ENCODE peak calls at places on chromosomes 11 and 22, in four cellular contexts. One of them, this sample, is unnamed.

GRCh38 chr11:123137496-123138270 is 57.4 kb downstream of the CLMP start:
- DNase-seq in H9: peak; percentile 80
- DNase-seq in H1: peak; percentile 34
- DNase-seq in IMR-90: peak; percentile 75
- DNase-seq in this sample: peak; percentile 91

GRCh38 chr11:109747839-109748238 is 325.8 kb downstream of the C11orf87 start:
- DNase-seq in H9: no peak
- DNase-seq in H1: no peak
- DNase-seq in IMR-90: no peak
- DNase-seq in this sample: no peak

GRCh38 chr11:130947889-130948288 is 31.6 kb upstream of the SNX19 start:
- DNase-seq in H9: no peak
- DNase-seq in H1: no peak
- DNase-seq in IMR-90: peak; percentile 36
- DNase-seq in this sample: no peak

GRCh38 chr22:39897841-39898240 is 3.0 kb upstream of the GRAP2 start:
- DNase-seq in H9: no peak
- DNase-seq in H1: no peak
- DNase-seq in IMR-90: no peak
- DNase-seq in this sample: no peak

GRCh38 chr11:17721242-17721999 is 2.0 kb downstream of the MYOD1 start:
- DNase-seq in H9: no peak
- DNase-seq in H1: no peak
- DNase-seq in IMR-90: no peak
- DNase-seq in this sample: no peak

GRCh38 chr22:43288378-43288777 is 54.8 kb downstream of the SCUBE1 start:
- DNase-seq in H9: no peak
- DNase-seq in H1: no peak
- DNase-seq in IMR-90: no peak
- DNase-seq in this sample: no peak

GRCh38 chr11:86141645-86142569 is 73.0 kb upstream of the PICALM start:
- DNase-seq in H9: no peak
- DNase-seq in H1: no peak
- DNase-seq in IMR-90: peak; percentile 23
- DNase-seq in this sample: peak; percentile 50

GRCh38 chr11:72668645-72669347 is 5.4 kb downstream of the PDE2A start:
- DNase-seq in H9: no peak
- DNase-seq in H1: no peak
- DNase-seq in IMR-90: no peak
- DNase-seq in this sample: peak; percentile 64

GRCh38 chr11:126943319-126943718 is 57.3 kb downstream of the KIRREL3 start:
- DNase-seq in H9: no peak
- DNase-seq in H1: no peak
- DNase-seq in IMR-90: no peak
- DNase-seq in this sample: no peak

GRCh38 chr11:18115360-18116127 is 9.7 kb upstream of the SAAL1 start:
- DNase-seq in H9: peak; percentile 85
- DNase-seq in H1: peak; percentile 60
- DNase-seq in IMR-90: peak; percentile 55
- DNase-seq in this sample: peak; percentile 81

GRCh38 chr22:41181349-41182241 is 23.5 kb upstream of the L3MBTL2 start:
- DNase-seq in H9: peak; percentile 48
- DNase-seq in H1: no peak
- DNase-seq in IMR-90: peak; percentile 66
- DNase-seq in this sample: peak; percentile 78

GRCh38 chr22:48379371-48379770 is 1448.3 kb downstream of the BRD1 start:
- DNase-seq in H9: no peak
- DNase-seq in H1: no peak
- DNase-seq in IMR-90: no peak
- DNase-seq in this sample: no peak

GRCh38 chr11:119782673-119783072 is 53.7 kb upstream of the NECTIN1 start:
- DNase-seq in H9: no peak
- DNase-seq in H1: no peak
- DNase-seq in IMR-90: peak; percentile 8
- DNase-seq in this sample: peak; percentile 43

GRCh38 chr22:36406721-36407120 is 19.0 kb upstream of the MYH9 start:
- DNase-seq in H9: no peak
- DNase-seq in H1: no peak
- DNase-seq in IMR-90: no peak
- DNase-seq in this sample: no peak

GRCh38 chr22:28989484-28989883 is 72.1 kb downstream of the C22orf31 start:
- DNase-seq in H9: no peak
- DNase-seq in H1: no peak
- DNase-seq in IMR-90: no peak
- DNase-seq in this sample: no peak

GRCh38 chr11:12724301-12725046 is 50.3 kb downstream of the TEAD1 start:
- DNase-seq in H9: peak; percentile 95
- DNase-seq in H1: peak; percentile 89
- DNase-seq in IMR-90: peak; percentile 95
- DNase-seq in this sample: peak; percentile 91

GRCh38 chr11:49533204-49533603 is 324.8 kb upstream of the FOLH1 start:
- DNase-seq in H9: no peak
- DNase-seq in H1: no peak
- DNase-seq in IMR-90: no peak
- DNase-seq in this sample: no peak

GRCh38 chr22:20637740-20638139 is 130.3 kb downstream of the MED15 start:
- DNase-seq in H9: no peak
- DNase-seq in H1: no peak
- DNase-seq in IMR-90: no peak
- DNase-seq in this sample: no peak

GRCh38 chr11:47143322-47143721 is 33.4 kb downstream of the ARFGAP2 start:
- DNase-seq in H9: no peak
- DNase-seq in H1: no peak
- DNase-seq in IMR-90: peak; percentile 97
- DNase-seq in this sample: peak; percentile 85

GRCh38 chr11:129440028-129440630 is 64.5 kb downstream of the BARX2 start:
- DNase-seq in H9: peak; percentile 53
- DNase-seq in H1: peak; percentile 39
- DNase-seq in IMR-90: no peak
- DNase-seq in this sample: peak; percentile 99

GRCh38 chr11:102389253-102389652 is 42.2 kb downstream of the BIRC2 start:
- DNase-seq in H9: no peak
- DNase-seq in H1: no peak
- DNase-seq in IMR-90: no peak
- DNase-seq in this sample: peak; percentile 40

GRCh38 chr11:47233989-47234668 is 14.5 kb downstream of the ACP2 start:
- DNase-seq in H9: peak; percentile 50
- DNase-seq in H1: no peak
- DNase-seq in IMR-90: peak; percentile 67
- DNase-seq in this sample: peak; percentile 75

GRCh38 chr22:23014250-23014649 is 56.1 kb upstream of the GNAZ start:
- DNase-seq in H9: no peak
- DNase-seq in H1: no peak
- DNase-seq in IMR-90: no peak
- DNase-seq in this sample: no peak

GRCh38 chr22:41845380-41846267 is 12.7 kb downstream of the SREBF2 start:
- DNase-seq in H9: no peak
- DNase-seq in H1: no peak
- DNase-seq in IMR-90: no peak
- DNase-seq in this sample: peak; percentile 71

GRCh38 chr11:100716848-100717247 is 29.8 kb downstream of the ARHGAP42 start:
- DNase-seq in H9: no peak
- DNase-seq in H1: no peak
- DNase-seq in IMR-90: no peak
- DNase-seq in this sample: no peak

GRCh38 chr11:98740335-98740734 is 280.4 kb upstream of the CNTN5 start:
- DNase-seq in H9: no peak
- DNase-seq in H1: no peak
- DNase-seq in IMR-90: no peak
- DNase-seq in this sample: no peak

GRCh38 chr22:34111210-34111824 is 191.0 kb upstream of the LARGE1 start:
- DNase-seq in H9: peak; percentile 64
- DNase-seq in H1: no peak
- DNase-seq in IMR-90: no peak
- DNase-seq in this sample: peak; percentile 56

GRCh38 chr22:29773233-29773632 is 6.1 kb downstream of the UQCR10 start:
- DNase-seq in H9: no peak
- DNase-seq in H1: peak; percentile 23
- DNase-seq in IMR-90: peak; percentile 61
- DNase-seq in this sample: peak; percentile 77

GRCh38 chr11:30431127-30431814 is 108.4 kb downstream of the ARL14EP start:
- DNase-seq in H9: no peak
- DNase-seq in H1: no peak
- DNase-seq in IMR-90: no peak
- DNase-seq in this sample: peak; percentile 96

GRCh38 chr11:30789270-30789669 is 203.1 kb upstream of the MPPED2 start:
- DNase-seq in H9: no peak
- DNase-seq in H1: no peak
- DNase-seq in IMR-90: peak; percentile 70
- DNase-seq in this sample: no peak

GRCh38 chr11:10807629-10808552 is 835 bp downstream of the EIF4G2 start:
- DNase-seq in H9: no peak
- DNase-seq in H1: no peak
- DNase-seq in IMR-90: peak; percentile 37
- DNase-seq in this sample: peak; percentile 58

GRCh38 chr11:6900327-6900999 is 8.2 kb upstream of the OR2D2 start:
- DNase-seq in H9: no peak
- DNase-seq in H1: no peak
- DNase-seq in IMR-90: peak; percentile 8
- DNase-seq in this sample: peak; percentile 48

GRCh38 chr11:87031433-87032170 is 6.1 kb upstream of the TMEM135 start:
- DNase-seq in H9: no peak
- DNase-seq in H1: no peak
- DNase-seq in IMR-90: no peak
- DNase-seq in this sample: no peak

GRCh38 chr22:30044369-30044768 is 35.9 kb upstream of the HORMAD2 start:
- DNase-seq in H9: no peak
- DNase-seq in H1: no peak
- DNase-seq in IMR-90: peak; percentile 93
- DNase-seq in this sample: no peak

GRCh38 chr22:39994566-39995345 is at the start of gene FAM83F:
- DNase-seq in H9: peak; percentile 74
- DNase-seq in H1: no peak
- DNase-seq in IMR-90: no peak
- DNase-seq in this sample: peak; percentile 79

GRCh38 chr22:37187891-37188761 is at the start of gene C1QTNF6:
- DNase-seq in H9: peak; percentile 85
- DNase-seq in H1: no peak
- DNase-seq in IMR-90: peak; percentile 35
- DNase-seq in this sample: peak; percentile 95

GRCh38 chr11:74815966-74816365 is 67.3 kb downstream of the RNF169 start:
- DNase-seq in H9: no peak
- DNase-seq in H1: no peak
- DNase-seq in IMR-90: no peak
- DNase-seq in this sample: peak; percentile 65

GRCh38 chr22:48345631-48346030 is 1482.0 kb downstream of the BRD1 start:
- DNase-seq in H9: no peak
- DNase-seq in H1: no peak
- DNase-seq in IMR-90: no peak
- DNase-seq in this sample: no peak

GRCh38 chr11:22234743-22235142 is 41.9 kb downstream of the ANO5 start:
- DNase-seq in H9: peak; percentile 28
- DNase-seq in H1: peak; percentile 1
- DNase-seq in IMR-90: no peak
- DNase-seq in this sample: no peak

GRCh38 chr11:69079891-69080290 is 31.2 kb downstream of the TPCN2 start:
- DNase-seq in H9: no peak
- DNase-seq in H1: no peak
- DNase-seq in IMR-90: no peak
- DNase-seq in this sample: no peak
- H3K56ac ChIP-seq in H9: no peak overlapping the region
- H3K56ac ChIP-seq in H1: no peak overlapping the region
- H3K56ac ChIP-seq in IMR-90: no peak overlapping the region
- H3K56ac ChIP-seq in this sample: no peak overlapping the region

GRCh38 chr11:76975513-76975912 is 58.7 kb upstream of the B3GNT6 start:
- DNase-seq in H9: no peak
- DNase-seq in H1: no peak
- DNase-seq in IMR-90: no peak
- DNase-seq in this sample: no peak
- H3K56ac ChIP-seq in H9: no peak overlapping the region
- H3K56ac ChIP-seq in H1: no peak overlapping the region
- H3K56ac ChIP-seq in IMR-90: no peak overlapping the region
- H3K56ac ChIP-seq in this sample: no peak overlapping the region

GRCh38 chr11:34219862-34220490 is 114.5 kb downstream of the NAT10 start:
- DNase-seq in H9: no peak
- DNase-seq in H1: no peak
- DNase-seq in IMR-90: no peak
- DNase-seq in this sample: no peak
- H3K56ac ChIP-seq in H9: no peak overlapping the region
- H3K56ac ChIP-seq in H1: no peak overlapping the region
- H3K56ac ChIP-seq in IMR-90: no peak overlapping the region
- H3K56ac ChIP-seq in this sample: no peak overlapping the region

DNA sequence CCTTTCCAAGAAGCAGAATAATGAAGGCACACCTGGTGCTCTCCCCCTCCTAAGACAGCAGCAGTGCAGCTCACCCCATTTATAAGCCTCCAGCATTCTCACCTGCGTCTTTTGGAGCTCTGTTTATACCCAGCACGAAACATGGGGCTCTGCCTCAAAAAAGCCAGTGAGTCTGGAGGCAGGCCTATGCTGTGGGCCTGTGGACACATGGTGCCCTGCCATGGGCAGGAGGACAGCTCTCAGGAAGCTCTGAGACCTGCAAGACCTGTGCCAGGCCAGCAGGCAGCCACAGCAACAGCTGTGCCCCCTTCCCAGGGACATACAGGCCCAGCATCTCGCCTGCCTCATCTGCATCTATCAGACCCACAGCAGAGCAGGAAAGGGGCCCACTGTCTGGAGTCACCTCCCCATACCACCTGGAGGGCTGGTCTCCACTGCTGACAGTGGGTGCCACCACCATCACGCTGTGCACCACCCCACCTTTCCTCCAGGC is 64.2 kb downstream of the DGCR2 start:
- DNase-seq in H9: no peak
- DNase-seq in H1: no peak
- DNase-seq in IMR-90: no peak
- DNase-seq in this sample: no peak
- H3K56ac ChIP-seq in H9: no peak overlapping the region
- H3K56ac ChIP-seq in H1: no peak overlapping the region
- H3K56ac ChIP-seq in IMR-90: no peak overlapping the region
- H3K56ac ChIP-seq in this sample: no peak overlapping the region

GRCh38 chr11:845872-846271 is 3.2 kb downstream of the TSPAN4 start:
- DNase-seq in H9: no peak
- DNase-seq in H1: no peak
- DNase-seq in IMR-90: no peak
- DNase-seq in this sample: no peak
- H3K56ac ChIP-seq in H9: no peak overlapping the region
- H3K56ac ChIP-seq in H1: no peak overlapping the region
- H3K56ac ChIP-seq in IMR-90: peak overlapping the region; percentile 70
- H3K56ac ChIP-seq in this sample: no peak overlapping the region

DNA sequence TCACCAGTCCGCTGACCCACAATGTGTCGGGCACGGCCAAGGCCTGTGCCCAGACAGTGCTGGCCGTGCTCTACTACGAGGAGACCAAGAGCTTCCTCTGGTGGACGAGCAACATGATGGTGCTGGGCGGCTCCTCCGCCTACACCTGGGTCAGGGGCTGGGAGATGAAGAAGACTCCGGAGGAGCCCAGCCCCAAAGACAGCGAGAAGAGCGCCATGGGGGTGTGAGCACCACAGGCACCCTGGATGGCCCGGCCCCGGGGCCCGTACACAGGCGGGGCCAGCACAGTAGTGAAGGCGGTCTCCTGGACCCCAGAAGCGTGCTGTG is 6.1 kb downstream of the SLC35C1 start:
- DNase-seq in H9: no peak
- DNase-seq in H1: no peak
- DNase-seq in IMR-90: no peak
- DNase-seq in this sample: no peak
- H3K56ac ChIP-seq in H9: no peak overlapping the region
- H3K56ac ChIP-seq in H1: no peak overlapping the region
- H3K56ac ChIP-seq in IMR-90: no peak overlapping the region
- H3K56ac ChIP-seq in this sample: no peak overlapping the region